ENCODE peak calls at places on chromosome 13, in ten cellular contexts. Y is suprapubic skin, K is upper lobe of left lung, F is endothelial cell of umbilical vein, L is transverse colon, W is HCT116, J is GM23338, H is stomach, X is K562, Z is H1. I is an unnamed sample.

GRCh38 chr13:29522044-29522685 is 73.3 kb downstream of the SLC7A1 start:
- DNase-seq in Y (no peak), K (no peak), F (no peak), L (no peak), W (no peak), J (no peak), H (no peak), X (no peak), Z (no peak), I (no peak)

GRCh38 chr13:106028916-106029315 is 506.5 kb downstream of the EFNB2 start:
- DNase-seq in Y (no peak), K (no peak), F (no peak), L (no peak), W (no peak), J (no peak), H (no peak), X (no peak), Z (no peak), I (no peak)

GRCh38 chr13:109315481-109315880 is 470.9 kb downstream of the IRS2 start:
- DNase-seq in Y (no peak), K (no peak), F (no peak), L (no peak), W (no peak), J (no peak), H (no peak), X (no peak), Z (no peak), I (peak)

GRCh38 chr13:97307882-97308624 is 85.9 kb downstream of the MBNL2 start:
- DNase-seq in Y (no peak), K (no peak), F (peak), L (no peak), W (peak), J (peak), H (no peak), X (no peak), Z (no peak), I (no peak)

GRCh38 chr13:42524487-42525034 is 49.4 kb upstream of the TNFSF11 start:
- DNase-seq in Y (no peak), K (no peak), F (no peak), L (no peak), W (no peak), J (no peak), H (no peak), X (no peak), Z (no peak), I (no peak)

GRCh38 chr13:49935171-49936084 is 712 bp downstream of the SPRYD7 start:
- DNase-seq in Y (no peak), K (peak), F (peak), L (peak), W (peak), J (peak), H (peak), X (peak), Z (no peak), I (no peak)

GRCh38 chr13:105346141-105346766 is 1189.2 kb downstream of the EFNB2 start:
- DNase-seq in Y (no peak), K (peak), F (peak), L (no peak), W (peak), J (no peak), H (no peak), X (no peak), Z (no peak), I (no peak)

GRCh38 chr13:50779443-50780200 is 63.9 kb downstream of the DLEU7 start:
- DNase-seq in Y (no peak), K (no peak), F (no peak), L (no peak), W (no peak), J (no peak), H (no peak), X (no peak), Z (no peak), I (no peak)

GRCh38 chr13:92513672-92514071 is 712.9 kb upstream of the GPC6 start:
- DNase-seq in Y (no peak), K (no peak), F (no peak), L (no peak), W (no peak), J (no peak), H (no peak), X (no peak), Z (no peak), I (no peak)

GRCh38 chr13:60990032-60990733 is 425.5 kb downstream of the PCDH20 start:
- DNase-seq in Y (no peak), K (no peak), F (no peak), L (no peak), W (no peak), J (peak), H (peak), X (no peak), Z (peak), I (no peak)

GRCh38 chr13:88701551-88701950 is 1030.4 kb downstream of the SLITRK5 start:
- DNase-seq in Y (no peak), K (no peak), F (no peak), L (no peak), W (no peak), J (no peak), H (no peak), X (no peak), Z (no peak), I (no peak)

GRCh38 chr13:30145709-30146367 is 161.5 kb downstream of the KATNAL1 start:
- DNase-seq in Y (no peak), K (no peak), F (no peak), L (no peak), W (no peak), J (no peak), H (no peak), X (no peak), Z (no peak), I (no peak)

GRCh38 chr13:29693297-29693945 is 97.9 kb upstream of the SLC7A1 start:
- DNase-seq in Y (no peak), K (peak), F (no peak), L (peak), W (no peak), J (no peak), H (peak), X (no peak), Z (no peak), I (no peak)

GRCh38 chr13:95652244-95652764 is 7.8 kb upstream of the DZIP1 start:
- DNase-seq in Y (no peak), K (no peak), F (no peak), L (no peak), W (no peak), J (no peak), H (no peak), X (no peak), Z (no peak), I (no peak)

GRCh38 chr13:106690779-106691178 is 122.8 kb upstream of the ARGLU1 start:
- DNase-seq in Y (no peak), K (peak), F (peak), L (no peak), W (no peak), J (no peak), H (no peak), X (no peak), Z (no peak), I (peak)

GRCh38 chr13:22092791-22093545 is 422.1 kb downstream of the FGF9 start:
- DNase-seq in Y (no peak), K (no peak), F (no peak), L (no peak), W (no peak), J (no peak), H (no peak), X (no peak), Z (no peak), I (no peak)

GRCh38 chr13:58946274-58946673 is 1217.5 kb downstream of the DIAPH3 start:
- DNase-seq in Y (no peak), K (no peak), F (no peak), L (no peak), W (no peak), J (no peak), H (no peak), X (no peak), Z (no peak), I (no peak)

GRCh38 chr13:73039201-73040108 is 19.4 kb upstream of the KLF5 start:
- DNase-seq in Y (no peak), K (no peak), F (no peak), L (no peak), W (no peak), J (peak), H (no peak), X (no peak), Z (peak), I (no peak)

GRCh38 chr13:51181752-51182383 is 40.3 kb upstream of the FAM124A start:
- DNase-seq in Y (no peak), K (no peak), F (no peak), L (no peak), W (no peak), J (peak), H (no peak), X (no peak), Z (no peak), I (no peak)

GRCh38 chr13:21749410-21749809 is 78.5 kb downstream of the FGF9 start:
- DNase-seq in Y (no peak), K (no peak), F (no peak), L (no peak), W (no peak), J (no peak), H (no peak), X (no peak), Z (no peak), I (no peak)

GRCh38 chr13:76597868-76598267 is 288.3 kb downstream of the KCTD12 start:
- DNase-seq in Y (no peak), K (no peak), F (no peak), L (no peak), W (no peak), J (no peak), H (no peak), X (no peak), Z (no peak), I (no peak)

GRCh38 chr13:38648912-38649311 is 38.0 kb upstream of the FREM2 start:
- DNase-seq in Y (no peak), K (no peak), F (no peak), L (no peak), W (no peak), J (no peak), H (no peak), X (no peak), Z (no peak), I (no peak)

GRCh38 chr13:62293081-62293480 is 877.4 kb upstream of the PCDH20 start:
- DNase-seq in Y (no peak), K (no peak), F (no peak), L (no peak), W (no peak), J (no peak), H (no peak), X (no peak), Z (no peak), I (no peak)

GRCh38 chr13:20525601-20526544 is at the start of gene CRYL1:
- DNase-seq in Y (peak), K (peak), F (peak), L (peak), W (no peak), J (peak), H (peak), X (peak), Z (peak), I (no peak)

GRCh38 chr13:20521388-20521787 is 4.3 kb downstream of the CRYL1 start:
- DNase-seq in Y (no peak), K (no peak), F (no peak), L (no peak), W (no peak), J (peak), H (no peak), X (no peak), Z (no peak), I (no peak)

GRCh38 chr13:20528451-20528850 is 2.8 kb upstream of the CRYL1 start:
- DNase-seq in Y (no peak), K (no peak), F (no peak), L (no peak), W (no peak), J (no peak), H (no peak), X (no peak), Z (no peak), I (no peak)

GRCh38 chr13:20526664-20527063 is 1.0 kb upstream of the CRYL1 start:
- DNase-seq in Y (no peak), K (no peak), F (peak), L (no peak), W (no peak), J (no peak), H (no peak), X (no peak), Z (no peak), I (no peak)

GRCh38 chr13:20525144-20525600 is 485 bp downstream of the CRYL1 start:
- DNase-seq in Y (no peak), K (peak), F (peak), L (peak), W (no peak), J (peak), H (peak), X (peak), Z (peak), I (no peak)
- TF ChIP-seq POLR2AphosphoS5 in Y (no peak), K (no peak), F (no peak), L (peak), W (no peak), J (no peak), H (no peak), X (no peak), Z (no peak), I (no peak)

GRCh38 chr13:66995366-66995663 is 234.8 kb downstream of the PCDH9 start:
- DNase-seq in Y (no peak), K (no peak), F (no peak), L (no peak), W (no peak), J (no peak), H (no peak), X (no peak), Z (no peak), I (no peak)

GRCh38 chr13:66994498-66995365 is 235.4 kb downstream of the PCDH9 start:
- DNase-seq in Y (no peak), K (no peak), F (no peak), L (no peak), W (no peak), J (no peak), H (no peak), X (no peak), Z (no peak), I (no peak)

GRCh38 chr13:66992683-66993082 is 237.5 kb downstream of the PCDH9 start:
- DNase-seq in Y (no peak), K (no peak), F (no peak), L (no peak), W (no peak), J (no peak), H (no peak), X (no peak), Z (no peak), I (no peak)

GRCh38 chr13:66992183-66992582 is 238.0 kb downstream of the PCDH9 start:
- DNase-seq in Y (no peak), K (no peak), F (peak), L (no peak), W (no peak), J (no peak), H (no peak), X (no peak), Z (no peak), I (no peak)

DNA sequence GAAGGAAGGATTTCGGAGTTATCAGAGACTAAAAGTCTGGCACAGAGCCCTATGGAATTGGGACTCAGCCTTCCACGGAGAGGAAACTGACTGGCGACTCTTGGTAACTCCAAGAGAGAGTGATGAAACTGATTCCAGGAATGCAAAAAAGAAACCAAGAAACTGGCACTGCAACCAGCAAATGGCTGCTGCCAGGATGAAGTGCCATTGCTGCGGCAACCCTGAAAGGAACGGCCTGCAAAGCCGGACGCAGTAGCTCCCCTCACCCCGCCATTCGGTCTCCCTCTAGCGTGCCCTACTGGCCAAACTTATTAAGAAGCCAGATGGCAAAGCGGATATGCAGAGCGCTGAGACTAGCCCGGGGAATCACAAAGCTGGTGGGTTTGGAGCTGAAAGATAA is 236.0 kb downstream of the PCDH9 start:
- DNase-seq in Y (peak), K (peak), F (peak), L (peak), W (no peak), J (peak), H (peak), X (peak), Z (peak), I (no peak)
- TF ChIP-seq CTCF in Y (no peak), K (peak), F (peak), L (no peak), W (no peak), J (peak), H (peak), X (peak), Z (peak), I (no peak)

GRCh38 chr13:71876648-71877279 is 9.8 kb upstream of the DACH1 start:
- DNase-seq in Y (no peak), K (no peak), F (no peak), L (no peak), W (no peak), J (no peak), H (no peak), X (no peak), Z (no peak), I (no peak)

GRCh38 chr13:71871844-71872243 is 4.8 kb upstream of the DACH1 start:
- DNase-seq in Y (no peak), K (no peak), F (no peak), L (no peak), W (no peak), J (no peak), H (no peak), X (no peak), Z (no peak), I (no peak)

GRCh38 chr13:71875823-71876222 is 8.8 kb upstream of the DACH1 start:
- DNase-seq in Y (no peak), K (no peak), F (no peak), L (no peak), W (no peak), J (no peak), H (no peak), X (no peak), Z (no peak), I (no peak)

GRCh38 chr13:71873418-71874276 is 6.6 kb upstream of the DACH1 start:
- DNase-seq in Y (no peak), K (no peak), F (no peak), L (no peak), W (no peak), J (no peak), H (no peak), X (no peak), Z (no peak), I (no peak)

DNA sequence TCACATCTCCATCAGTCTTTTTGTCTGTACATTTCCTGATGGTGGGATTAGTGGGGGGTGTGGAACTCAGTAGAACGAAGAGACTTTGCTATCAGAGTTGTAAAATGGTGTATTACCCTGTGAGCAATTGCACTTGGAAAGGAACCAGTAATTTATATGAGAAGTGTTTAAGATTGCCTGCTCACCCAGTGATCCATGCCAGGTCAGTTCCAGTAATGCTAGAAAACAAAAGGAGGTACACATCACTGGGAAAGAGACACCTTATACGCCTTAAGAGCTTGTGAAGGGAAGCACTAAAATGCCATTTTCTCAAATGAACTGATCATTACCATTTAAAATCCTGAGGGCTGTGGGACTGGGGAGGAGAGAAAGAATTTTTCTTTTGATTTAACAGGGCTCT is 7.5 kb upstream of the DACH1 start:
- DNase-seq in Y (no peak), K (no peak), F (no peak), L (peak), W (no peak), J (no peak), H (no peak), X (no peak), Z (no peak), I (no peak)
- TF ChIP-seq POLR2AphosphoS5 in Y (no peak), K (no peak), F (no peak), L (no peak), W (no peak), J (no peak), H (no peak), X (no peak), Z (no peak), I (no peak)

GRCh38 chr13:33874871-33875270 is 56.9 kb downstream of the RFC3 start:
- DNase-seq in Y (no peak), K (no peak), F (peak), L (no peak), W (no peak), J (peak), H (no peak), X (no peak), Z (no peak), I (no peak)
- TF ChIP-seq CTCF in Y (no peak), K (no peak), F (peak), L (no peak), W (no peak), J (peak), H (no peak), X (no peak), Z (no peak), I (no peak)

DNA sequence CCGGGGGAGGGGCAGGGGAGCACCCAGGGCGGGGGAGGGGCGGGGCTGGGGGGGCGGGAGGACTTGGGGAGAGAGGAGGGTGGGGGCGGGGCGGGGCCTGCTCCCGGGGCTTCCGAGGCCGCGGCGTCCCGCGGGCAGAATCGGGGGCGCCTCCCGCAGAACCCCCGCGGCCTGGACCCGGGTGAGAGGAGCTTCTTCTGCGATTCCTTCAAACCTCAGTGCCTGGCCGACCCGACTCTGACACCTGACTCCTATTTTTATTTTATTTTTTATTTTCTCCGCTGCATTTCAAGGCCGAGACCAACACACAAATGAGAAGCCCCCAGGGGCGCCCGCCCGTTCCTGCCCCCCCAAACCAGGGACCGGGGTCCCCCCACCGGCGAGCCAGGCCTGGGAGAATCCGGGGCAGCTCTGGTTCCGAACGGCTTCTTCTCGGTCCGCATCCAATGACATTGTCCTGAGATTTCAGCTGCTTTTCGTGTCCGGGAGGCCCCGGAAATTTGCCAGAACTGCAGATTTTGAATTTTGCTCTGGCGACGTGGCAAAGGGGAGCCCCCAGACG is 522 bp upstream of the GRTP1 start:
- DNase-seq in Y (peak), K (no peak), F (no peak), L (peak), W (no peak), J (no peak), H (no peak), X (no peak), Z (no peak), I (no peak)
- TF ChIP-seq POLR2AphosphoS5 in Y (no peak), K (no peak), F (no peak), L (no peak), W (no peak), J (no peak), H (no peak), X (no peak), Z (no peak), I (peak)

DNA sequence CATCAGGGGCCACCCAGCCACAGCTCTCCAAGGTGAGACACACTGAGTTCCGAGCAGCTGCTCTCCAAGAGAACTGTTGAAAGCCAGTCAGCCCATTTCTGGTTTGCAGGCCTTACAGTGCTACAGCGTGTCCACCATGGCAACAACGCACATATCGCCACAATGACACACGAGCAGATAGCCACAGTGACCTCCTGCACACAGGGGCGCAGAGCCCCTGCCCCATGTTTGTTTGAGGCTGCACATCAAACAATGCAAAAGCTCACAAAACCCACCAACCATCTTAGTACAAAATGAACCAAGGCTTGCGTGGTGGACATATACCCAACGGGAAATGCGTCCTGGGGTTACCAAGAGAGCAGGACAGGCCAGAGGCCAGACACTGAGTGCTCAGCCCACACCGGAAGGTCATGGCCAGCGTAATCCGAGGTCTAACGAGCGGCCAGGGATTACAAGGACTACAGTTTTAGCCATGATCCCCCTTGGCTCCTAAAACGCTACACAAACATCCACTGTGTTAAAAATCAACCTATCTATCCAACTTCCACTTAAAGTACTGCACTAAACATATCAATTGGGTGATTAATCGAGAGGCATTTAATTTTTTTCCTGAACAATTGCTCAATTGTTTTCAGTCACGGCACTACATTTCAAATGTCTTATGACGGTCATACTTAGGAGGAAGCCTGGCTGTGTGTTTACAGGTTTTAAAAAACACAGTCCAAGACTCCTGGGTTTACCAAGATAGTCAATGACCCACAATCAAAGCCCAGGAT is 56.0 kb downstream of the STK24 start:
- DNase-seq in Y (peak), K (no peak), F (no peak), L (no peak), W (no peak), J (no peak), H (no peak), X (no peak), Z (no peak), I (no peak)
- TF ChIP-seq CTCF in Y (no peak), K (no peak), F (no peak), L (no peak), W (no peak), J (no peak), H (no peak), X (no peak), Z (no peak), I (no peak)

I was measured in vagina.